ENCODE peak calls at places on chromosome 14, in nine cellular contexts. B is aorta; K is tibial artery; W is CD4-positive, CD25-positive, alpha-beta regulatory T cell; H is lung; N is psoas muscle; Y is neural progenitor cell; Z is cardiac muscle cell; P is OCI-LY7. E is an unnamed sample.

GRCh38 chr14:61342486-61342885 is 21.1 kb downstream of the PRKCH start:
- DNase-seq in W (peak; percentile 69), Y (no peak), B (no peak), N (no peak), P (no peak), K (no peak), H (no peak), Z (no peak), E (peak; percentile 38)

GRCh38 chr14:94054936-94055335 is 26.1 kb downstream of the DDX24 start:
- DNase-seq in K (peak; percentile 23), Y (no peak), W (no peak), P (no peak), B (no peak), H (peak; percentile 19), N (no peak), Z (no peak), E (no peak)

GRCh38 chr14:55889124-55889523 is 229.1 kb upstream of the PELI2 start:
- DNase-seq in K (no peak), Z (no peak), N (no peak), Y (no peak), H (no peak), P (no peak), W (no peak), B (no peak), E (no peak)

GRCh38 chr14:53338192-53338591 is 185.1 kb upstream of the DDHD1 start:
- DNase-seq in W (no peak), N (no peak), H (no peak), K (no peak), Y (no peak), P (no peak), Z (peak; percentile 46), B (no peak), E (no peak)

GRCh38 chr14:43795600-43796228 is 711.4 kb downstream of the FSCB start:
- DNase-seq in Y (no peak), P (no peak), H (no peak), K (no peak), W (no peak), B (no peak), Z (peak; percentile 17), N (no peak), E (no peak)

GRCh38 chr14:87813691-87814090 is 179.3 kb downstream of the GALC start:
- DNase-seq in W (no peak), Y (no peak), Z (no peak), B (no peak), K (no peak), H (no peak), P (no peak), N (no peak), E (no peak)

GRCh38 chr14:87998414-87998813 is 5.4 kb upstream of the GALC start:
- DNase-seq in K (no peak), Y (no peak), P (no peak), H (no peak), W (no peak), B (no peak), N (no peak), Z (no peak), E (no peak)

GRCh38 chr14:100900837-100901390 is 2.6 kb downstream of the RTL1 start:
- DNase-seq in N (no peak), W (no peak), B (peak; percentile 68), Z (peak; percentile 27), Y (peak; percentile 87), K (peak; percentile 25), H (peak; percentile 28), P (peak; percentile 9), E (no peak)

GRCh38 chr14:33568935-33569579 is 381.8 kb downstream of the EGLN3 start:
- DNase-seq in P (no peak), N (no peak), W (no peak), Y (no peak), B (no peak), H (no peak), K (no peak), Z (peak; percentile 16), E (no peak)

GRCh38 chr14:61491224-61491623 is 169.8 kb downstream of the PRKCH start:
- DNase-seq in P (no peak), Y (no peak), K (no peak), B (no peak), N (no peak), W (no peak), Z (no peak), H (no peak), E (no peak)

GRCh38 chr14:56474419-56475022 is 105.1 kb upstream of the TMEM260 start:
- DNase-seq in P (peak; percentile 49), W (no peak), B (no peak), Y (peak; percentile 60), N (no peak), Z (peak; percentile 65), K (no peak), H (no peak), E (no peak)

GRCh38 chr14:100663528-100664052 is 63.1 kb upstream of the DLK1 start:
- DNase-seq in N (no peak), P (no peak), Y (no peak), K (no peak), B (no peak), W (no peak), Z (no peak), H (no peak), E (no peak)

GRCh38 chr14:64549805-64550538 is at the start of gene PPP1R36:
- DNase-seq in K (no peak), P (no peak), Y (peak; percentile 32), N (peak; percentile 64), W (peak; percentile 23), B (peak; percentile 87), Z (no peak), H (peak; percentile 39), E (peak; percentile 31)

DNA sequence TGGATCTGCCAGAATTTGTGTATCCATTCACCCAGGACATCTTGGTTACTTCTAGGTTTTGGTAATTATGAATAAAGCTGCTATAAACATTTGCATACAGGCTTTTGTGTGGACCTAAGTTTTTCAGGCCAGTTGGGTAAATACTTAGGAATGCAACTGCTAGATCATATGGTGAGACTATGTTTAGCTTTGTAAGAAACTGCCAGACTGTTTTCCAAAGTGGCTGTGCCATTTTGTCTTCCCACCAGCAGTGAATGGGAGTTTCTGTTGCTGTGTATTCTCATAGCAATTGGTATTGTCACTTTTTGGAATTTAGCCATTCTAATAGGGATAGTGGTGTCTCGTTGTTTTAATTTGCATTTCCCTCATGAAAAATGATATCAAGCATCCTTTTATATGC is 133.0 kb downstream of the KIF26A start:
- DNase-seq in P (no peak), H (no peak), K (no peak), Y (no peak), N (no peak), Z (no peak), B (no peak), W (no peak), E (no peak)
- H3K9me3 ChIP-seq in P (no peaks in the 10 kb centered on the region), H (no peaks in the 10 kb centered on the region), K (no peaks in the 10 kb centered on the region), Y (no peaks in the 10 kb centered on the region), N (no peaks in the 10 kb centered on the region), Z (no peaks in the 10 kb centered on the region), B (peaks cover 4% of the 10 kb centered on the region), W (no peaks in the 10 kb centered on the region), E (no peaks in the 10 kb centered on the region)

DNA sequence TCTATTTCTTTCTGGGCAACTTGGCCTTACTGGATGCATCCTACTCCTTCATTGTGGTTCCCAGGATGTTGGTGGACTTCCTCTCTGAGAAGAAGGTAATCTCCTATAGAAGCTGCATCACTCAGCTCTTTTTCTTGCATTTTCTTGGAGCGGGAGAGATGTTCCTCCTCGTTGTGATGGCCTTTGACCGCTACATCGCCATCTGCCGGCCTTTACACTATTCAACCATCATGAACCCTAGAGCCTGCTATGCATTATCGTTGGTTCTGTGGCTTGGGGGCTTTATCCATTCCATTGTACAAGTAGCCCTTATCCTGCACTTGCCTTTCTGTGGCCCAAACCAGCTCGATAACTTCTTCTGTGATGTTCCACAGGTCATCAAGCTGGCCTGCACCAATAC is 5.3 kb downstream of the OR4N5 start:
- DNase-seq in Y (no peak), Z (no peak), B (no peak), H (no peak), P (no peak), K (no peak), W (no peak), N (no peak), E (no peak)
- H3K9me3 ChIP-seq in Y (peaks cover 47% of the 10 kb centered on the region), Z (peaks cover 2% of the 10 kb centered on the region), B (peaks cover 1% of the 10 kb centered on the region), H (no peaks in the 10 kb centered on the region), P (no peaks in the 10 kb centered on the region), K (no peaks in the 10 kb centered on the region), W (no peaks in the 10 kb centered on the region), N (no peaks in the 10 kb centered on the region), E (no peaks in the 10 kb centered on the region)

GRCh38 chr14:106826833-106827369 is 1300.5 kb downstream of the TMEM121 start:
- DNase-seq in H (no peak), B (no peak), Z (no peak), W (no peak), P (no peak), K (no peak), N (no peak), Y (no peak), E (no peak)

GRCh38 chr14:106831322-106831720 is 1304.9 kb downstream of the TMEM121 start:
- DNase-seq in Z (no peak), N (no peak), Y (no peak), K (no peak), H (no peak), P (peak; percentile 91), B (no peak), W (peak; percentile 13), E (peak; percentile 58)
- H3K9me3 ChIP-seq in Z (no peaks in the 10 kb centered on the region), N (no peaks in the 10 kb centered on the region), Y (peaks cover 19% of the 10 kb centered on the region), K (no peaks in the 10 kb centered on the region), H (no peaks in the 10 kb centered on the region), P (peaks cover 18% of the 10 kb centered on the region), B (no peaks in the 10 kb centered on the region), W (no peaks in the 10 kb centered on the region), E (no peaks in the 10 kb centered on the region)

GRCh38 chr14:27881063-27881462 is 885.5 kb upstream of the FOXG1 start:
- DNase-seq in H (no peak), Z (no peak), W (no peak), K (no peak), N (no peak), P (no peak), Y (no peak), B (no peak), E (no peak)

GRCh38 chr14:27881646-27882045 is 884.9 kb upstream of the FOXG1 start:
- DNase-seq in K (no peak), H (no peak), Z (no peak), Y (peak; percentile 1), P (no peak), N (no peak), B (no peak), W (no peak), E (no peak)
- H3K9me3 ChIP-seq in K (no peaks in the 10 kb centered on the region), H (no peaks in the 10 kb centered on the region), Z (no peaks in the 10 kb centered on the region), Y (no peaks in the 10 kb centered on the region), P (peaks cover 29% of the 10 kb centered on the region), N (no peaks in the 10 kb centered on the region), B (no peaks in the 10 kb centered on the region), W (peaks cover 3% of the 10 kb centered on the region), E (no peaks in the 10 kb centered on the region)

DNA sequence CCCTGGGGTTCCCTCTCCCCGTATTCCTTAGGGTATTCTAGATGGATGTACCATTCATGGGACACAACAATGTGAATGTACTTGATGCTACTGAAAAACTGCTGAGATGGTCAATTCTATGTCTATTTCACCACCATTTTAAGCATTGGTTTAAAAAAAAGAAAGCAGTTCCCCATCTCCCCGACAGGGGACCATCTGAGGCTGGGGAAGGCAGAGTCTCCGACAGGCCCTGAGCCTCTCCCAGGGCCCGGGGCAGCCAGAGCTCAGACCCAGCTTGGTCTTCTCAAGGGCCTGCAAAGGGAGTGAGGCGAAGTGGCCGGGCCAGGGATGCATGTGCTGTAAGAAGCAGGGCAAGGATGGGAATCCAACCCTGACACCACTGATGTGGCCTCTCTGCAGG is 234.2 kb downstream of the BCL11B start:
- DNase-seq in H (no peak), Z (no peak), N (no peak), W (no peak), Y (peak; percentile 48), P (no peak), B (no peak), K (no peak), E (no peak)
- H3K9me3 ChIP-seq in H (no peaks in the 10 kb centered on the region), Z (no peaks in the 10 kb centered on the region), N (no peaks in the 10 kb centered on the region), W (no peaks in the 10 kb centered on the region), Y (no peaks in the 10 kb centered on the region), P (no peaks in the 10 kb centered on the region), B (no peaks in the 10 kb centered on the region), K (no peaks in the 10 kb centered on the region), E (no peaks in the 10 kb centered on the region)

E was measured in T-helper 17 cell.